ENCODE peak calls at places on chromosome 9, in nine cellular contexts. O, T, G, N, Z, M, J, V and D are unnamed samples.

GRCh38 chr9:114687034-114687433 is 5.0 kb upstream of the TEX48 start:
- DNase-seq in O (no peak), T (no peak), G (no peak), N (no peak), Z (peak; percentile 1), M (no peak), J (no peak), V (no peak), D (no peak)

GRCh38 chr9:108639736-108640135 is 216.1 kb downstream of the ACTL7B start:
- DNase-seq in O (no peak), T (no peak), G (no peak), N (no peak), Z (no peak), M (no peak), J (no peak), V (no peak), D (no peak)

GRCh38 chr9:77449177-77450092 is 198.7 kb downstream of the GNA14 start:
- DNase-seq in O (no peak), T (no peak), G (no peak), N (no peak), Z (no peak), M (no peak), J (no peak), V (no peak), D (no peak)

GRCh38 chr9:90271707-90272106 is 370.9 kb downstream of the DIRAS2 start:
- DNase-seq in O (no peak), T (no peak), G (no peak), N (no peak), Z (no peak), M (no peak), J (peak; percentile 11), V (no peak), D (no peak)

GRCh38 chr9:128092199-128092977 is 24.4 kb downstream of the SLC25A25 start:
- DNase-seq in O (no peak), T (no peak), G (no peak), N (no peak), Z (no peak), M (no peak), J (no peak), V (no peak), D (no peak)

GRCh38 chr9:86126998-86127972 is 27.9 kb upstream of the GOLM1 start:
- DNase-seq in O (peak; percentile 94), T (peak; percentile 21), G (peak; percentile 98), N (peak; percentile 12), Z (peak; percentile 99), M (peak; percentile 53), J (peak; percentile 99), V (peak; percentile 88), D (peak; percentile 27)

GRCh38 chr9:137669261-137669672 is 50.5 kb downstream of the EHMT1 start:
- DNase-seq in O (peak; percentile 72), T (no peak), G (no peak), N (no peak), Z (no peak), M (no peak), J (no peak), V (no peak), D (no peak)

GRCh38 chr9:137750007-137750406 is 127.6 kb upstream of the CACNA1B start:
- DNase-seq in O (no peak), T (no peak), G (no peak), N (no peak), Z (no peak), M (no peak), J (no peak), V (no peak), D (no peak)

GRCh38 chr9:129111762-129112151 is 542 bp downstream of the PTPA start:
- DNase-seq in O (peak; percentile 54), T (peak; percentile 36), G (peak; percentile 36), N (peak; percentile 35), Z (peak; percentile 77), M (no peak), J (peak; percentile 48), V (no peak), D (peak; percentile 67)

GRCh38 chr9:127970401-127971313 is 10.1 kb downstream of the EEIG1 start:
- DNase-seq in O (no peak), T (peak; percentile 44), G (no peak), N (peak; percentile 94), Z (no peak), M (no peak), J (no peak), V (no peak), D (peak; percentile 95)

GRCh38 chr9:94743035-94743954 is 16.8 kb downstream of the AOPEP start:
- DNase-seq in O (no peak), T (no peak), G (no peak), N (no peak), Z (no peak), M (no peak), J (peak; percentile 56), V (no peak), D (no peak)

GRCh38 chr9:30197954-30198353 is 2186.5 kb upstream of the ACO1 start:
- DNase-seq in O (peak; percentile 18), T (no peak), G (no peak), N (no peak), Z (no peak), M (no peak), J (peak; percentile 10), V (no peak), D (no peak)

GRCh38 chr9:121344062-121344696 is 25.9 kb downstream of the STOM start:
- DNase-seq in O (no peak), T (no peak), G (no peak), N (no peak), Z (no peak), M (no peak), J (no peak), V (no peak), D (no peak)

GRCh38 chr9:133443982-133444381 is 15.8 kb upstream of the CACFD1 start:
- DNase-seq in O (no peak), T (no peak), G (no peak), N (no peak), Z (no peak), M (no peak), J (no peak), V (no peak), D (no peak)

GRCh38 chr9:21945606-21946005 is 48.6 kb downstream of the CDKN2A start:
- DNase-seq in O (no peak), T (no peak), G (no peak), N (no peak), Z (no peak), M (no peak), J (no peak), V (no peak), D (no peak)

DNA sequence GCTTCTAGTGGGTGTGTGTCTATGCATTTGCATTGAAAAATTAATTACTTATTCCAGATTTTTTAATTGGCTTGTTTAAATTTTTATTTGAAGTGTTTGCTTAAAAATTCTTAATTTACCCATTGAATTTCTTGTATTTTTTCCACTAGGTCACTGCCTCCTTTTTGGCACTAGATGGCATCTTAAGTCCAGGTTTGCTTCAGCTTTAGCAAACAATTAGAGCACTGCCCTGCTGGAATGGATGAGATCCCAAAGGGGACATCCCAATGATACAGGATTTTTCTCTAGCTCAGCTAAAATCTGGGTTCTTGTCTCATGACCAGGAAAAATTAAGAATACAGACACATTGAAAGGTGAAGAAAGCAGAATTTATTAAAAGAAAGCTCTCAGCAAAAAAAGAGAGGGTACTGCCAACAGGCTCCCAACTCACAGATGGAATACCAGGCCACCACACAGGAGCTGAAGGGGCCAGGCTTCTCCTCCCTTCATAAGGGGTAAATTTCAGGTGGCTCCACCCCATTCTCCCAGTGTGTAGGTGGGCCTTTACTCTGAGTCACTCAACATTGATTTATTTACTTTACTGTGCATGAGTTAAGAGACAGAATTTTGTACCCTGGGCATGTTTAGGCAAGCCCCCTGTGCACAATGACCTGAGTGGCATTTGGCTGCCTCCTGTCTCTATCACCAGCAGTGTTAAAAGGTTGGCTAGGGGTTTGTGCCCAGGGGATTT is 532.4 kb downstream of the ANXA1 start:
- DNase-seq in O (peak; percentile 82), T (no peak), G (no peak), N (peak; percentile 48), Z (no peak), M (no peak), J (no peak), V (no peak), D (no peak)
- TF ChIP-seq CTCF in O (peak; percentile 83), T (no peak), G (peak; percentile 41), N (peak; percentile 71), Z (peak; percentile 88), M (no peak), J (peak; percentile 14), V (no peak), D (peak; percentile 66)

GRCh38 chr9:2991292-2991691 is 147.4 kb upstream of the PUM3 start:
- DNase-seq in O (no peak), T (no peak), G (no peak), N (no peak), Z (no peak), M (no peak), J (no peak), V (no peak), D (no peak)
- TF ChIP-seq CTCF in O (peak; percentile 57), T (no peak), G (no peak), N (no peak), Z (peak; percentile 61), M (no peak), J (no peak), V (no peak), D (no peak)

GRCh38 chr9:118689280-118689679 is 680.0 kb downstream of the BRINP1 start:
- DNase-seq in O (no peak), T (no peak), G (no peak), N (no peak), Z (no peak), M (no peak), J (no peak), V (no peak), D (no peak)

DNA sequence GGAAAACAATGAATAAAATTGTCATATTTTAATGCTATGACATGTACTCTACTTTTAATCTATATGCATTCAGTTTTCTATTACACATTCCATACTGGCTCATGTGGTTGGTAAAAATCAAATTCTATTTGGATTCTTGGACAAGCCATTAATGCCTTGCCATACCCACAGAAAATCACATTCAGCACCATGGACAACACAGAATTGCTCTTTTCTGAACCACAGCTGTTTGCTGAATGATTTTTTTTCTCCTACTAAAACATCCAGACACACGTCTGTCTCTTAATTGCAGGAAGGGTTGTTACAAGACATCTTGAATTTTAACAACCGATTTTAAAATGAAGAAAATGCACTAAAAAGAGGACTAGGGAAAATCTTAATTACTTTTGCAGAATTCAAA is 675.6 kb downstream of the BRINP1 start:
- DNase-seq in O (peak; percentile 7), T (no peak), G (no peak), N (no peak), Z (no peak), M (no peak), J (no peak), V (no peak), D (no peak)
- TF ChIP-seq CTCF in O (no peak), T (no peak), G (no peak), N (no peak), Z (no peak), M (no peak), J (no peak), V (no peak), D (no peak)

DNA sequence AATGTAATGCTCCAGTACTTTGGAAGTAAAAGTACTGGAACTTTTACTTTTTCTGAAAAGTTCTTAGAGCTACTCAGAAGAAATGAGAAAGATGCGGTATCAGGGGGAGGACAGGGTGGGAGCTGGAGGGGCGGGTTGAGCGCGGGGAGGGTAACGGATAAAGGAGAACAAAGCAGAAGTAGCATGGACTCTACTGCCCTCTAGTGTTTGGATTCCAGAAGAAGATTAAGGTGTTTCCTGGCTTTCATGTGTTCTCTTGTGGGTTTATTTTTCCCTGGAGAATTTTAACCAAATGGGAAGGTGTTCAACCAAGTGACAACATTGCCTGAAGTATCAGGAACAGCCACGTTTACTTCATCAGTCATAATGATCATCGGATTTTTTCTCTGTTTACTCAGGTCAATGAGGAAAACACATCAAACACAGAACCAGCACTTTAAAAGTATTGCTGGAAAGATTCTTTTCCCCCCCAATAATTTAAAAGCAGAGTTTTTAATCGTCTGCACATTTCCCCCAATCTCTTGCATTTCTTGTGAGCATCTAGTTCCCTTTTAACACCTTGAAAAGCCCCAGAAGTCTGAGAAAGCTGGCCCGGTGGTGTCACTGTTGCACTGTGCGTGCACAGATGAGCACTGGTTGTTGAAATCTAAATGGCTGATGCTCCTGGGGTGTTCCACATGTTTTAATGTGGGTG is 190.6 kb downstream of the MPDZ start:
- DNase-seq in O (peak; percentile 89), T (no peak), G (peak; percentile 70), N (no peak), Z (peak; percentile 72), M (no peak), J (peak; percentile 21), V (no peak), D (peak; percentile 63)
- TF ChIP-seq CTCF in O (peak; percentile 83), T (no peak), G (peak; percentile 89), N (peak; percentile 45), Z (peak; percentile 92), M (peak; percentile 74), J (peak; percentile 61), V (peak; percentile 66), D (peak; percentile 72)